ENCODE peak calls at places on chromosomes 3 and 15, in six cellular contexts. One of them, this sample, is unnamed.

GRCh38 chr3:127732303-127732702 is 59.6 kb downstream of the ABTB1 start:
- DNase-seq in K562: no peak
- DNase-seq in heart right ventricle: no peak
- DNase-seq in neural progenitor cell: peak
- DNase-seq in OCI-LY7: no peak
- DNase-seq in foreskin fibroblast: no peak
- DNase-seq in this sample: no peak

GRCh38 chr3:160564205-160564922 is 1.0 kb downstream of the KPNA4 start:
- DNase-seq in OCI-LY7: peak
- DNase-seq in heart right ventricle: peak
- DNase-seq in foreskin fibroblast: no peak
- DNase-seq in K562: peak
- DNase-seq in neural progenitor cell: peak
- DNase-seq in this sample: no peak

GRCh38 chr15:93955197-93955596 is 276.2 kb upstream of the MCTP2 start:
- DNase-seq in K562: no peak
- DNase-seq in OCI-LY7: no peak
- DNase-seq in foreskin fibroblast: no peak
- DNase-seq in heart right ventricle: no peak
- DNase-seq in neural progenitor cell: no peak
- DNase-seq in this sample: no peak

GRCh38 chr15:76381366-76381765 is 44.8 kb downstream of the ISL2 start:
- DNase-seq in OCI-LY7: no peak
- DNase-seq in foreskin fibroblast: no peak
- DNase-seq in K562: no peak
- DNase-seq in heart right ventricle: no peak
- DNase-seq in neural progenitor cell: no peak
- DNase-seq in this sample: no peak

GRCh38 chr3:120098710-120099109 is 4.5 kb upstream of the GSK3B start:
- DNase-seq in foreskin fibroblast: no peak
- DNase-seq in neural progenitor cell: no peak
- DNase-seq in K562: no peak
- DNase-seq in OCI-LY7: no peak
- DNase-seq in heart right ventricle: no peak
- DNase-seq in this sample: no peak

GRCh38 chr3:120875989-120876388 is 32.0 kb upstream of the STXBP5L start:
- DNase-seq in heart right ventricle: no peak
- DNase-seq in OCI-LY7: no peak
- DNase-seq in foreskin fibroblast: no peak
- DNase-seq in neural progenitor cell: no peak
- DNase-seq in K562: no peak
- DNase-seq in this sample: no peak

GRCh38 chr15:31392761-31393401 is 66.2 kb downstream of the KLF13 start:
- DNase-seq in K562: peak
- DNase-seq in neural progenitor cell: peak
- DNase-seq in foreskin fibroblast: no peak
- DNase-seq in heart right ventricle: no peak
- DNase-seq in OCI-LY7: peak
- DNase-seq in this sample: no peak

GRCh38 chr3:53195602-53196574 is 34.9 kb downstream of the PRKCD start:
- DNase-seq in neural progenitor cell: peak
- DNase-seq in heart right ventricle: no peak
- DNase-seq in OCI-LY7: peak
- DNase-seq in K562: peak
- DNase-seq in foreskin fibroblast: no peak
- DNase-seq in this sample: no peak

GRCh38 chr3:59001675-59002074 is 48.1 kb downstream of the CFAP20DC start:
- DNase-seq in foreskin fibroblast: no peak
- DNase-seq in K562: peak
- DNase-seq in heart right ventricle: no peak
- DNase-seq in OCI-LY7: no peak
- DNase-seq in neural progenitor cell: no peak
- DNase-seq in this sample: no peak

GRCh38 chr3:312170-312569 is 115.6 kb downstream of the CHL1 start:
- DNase-seq in neural progenitor cell: no peak
- DNase-seq in foreskin fibroblast: no peak
- DNase-seq in K562: no peak
- DNase-seq in heart right ventricle: no peak
- DNase-seq in OCI-LY7: no peak
- DNase-seq in this sample: no peak

GRCh38 chr3:141051641-141052569 is 758 bp downstream of the SPSB4 start:
- DNase-seq in OCI-LY7: no peak
- DNase-seq in neural progenitor cell: peak
- DNase-seq in K562: no peak
- DNase-seq in heart right ventricle: no peak
- DNase-seq in foreskin fibroblast: peak
- DNase-seq in this sample: no peak

GRCh38 chr3:120198305-120198878 is 86.6 kb downstream of the GPR156 start:
- DNase-seq in neural progenitor cell: no peak
- DNase-seq in OCI-LY7: peak
- DNase-seq in foreskin fibroblast: no peak
- DNase-seq in heart right ventricle: no peak
- DNase-seq in K562: no peak
- DNase-seq in this sample: peak

GRCh38 chr3:194979173-194979572 is 291.8 kb downstream of the XXYLT1 start:
- DNase-seq in heart right ventricle: no peak
- DNase-seq in K562: no peak
- DNase-seq in OCI-LY7: no peak
- DNase-seq in neural progenitor cell: no peak
- DNase-seq in foreskin fibroblast: no peak
- DNase-seq in this sample: no peak

GRCh38 chr15:71781965-71782265 is 28.4 kb upstream of the NR2E3 start:
- DNase-seq in neural progenitor cell: no peak
- DNase-seq in foreskin fibroblast: no peak
- DNase-seq in K562: no peak
- DNase-seq in OCI-LY7: no peak
- DNase-seq in heart right ventricle: no peak
- DNase-seq in this sample: no peak

GRCh38 chr15:71782447-71783165 is 27.7 kb upstream of the NR2E3 start:
- DNase-seq in OCI-LY7: no peak
- DNase-seq in heart right ventricle: no peak
- DNase-seq in foreskin fibroblast: no peak
- DNase-seq in K562: no peak
- DNase-seq in neural progenitor cell: no peak
- DNase-seq in this sample: no peak

GRCh38 chr15:71781179-71781964 is 29.0 kb upstream of the NR2E3 start:
- DNase-seq in neural progenitor cell: no peak
- DNase-seq in foreskin fibroblast: peak
- DNase-seq in heart right ventricle: no peak
- DNase-seq in K562: no peak
- DNase-seq in OCI-LY7: no peak
- DNase-seq in this sample: no peak

GRCh38 chr15:71779073-71779797 is 31.1 kb upstream of the NR2E3 start:
- DNase-seq in neural progenitor cell: no peak
- DNase-seq in OCI-LY7: no peak
- DNase-seq in heart right ventricle: no peak
- DNase-seq in K562: no peak
- DNase-seq in foreskin fibroblast: no peak
- DNase-seq in this sample: no peak

GRCh38 chr15:71780349-71780976 is 29.9 kb upstream of the NR2E3 start:
- DNase-seq in heart right ventricle: no peak
- DNase-seq in K562: peak
- DNase-seq in foreskin fibroblast: peak
- DNase-seq in OCI-LY7: peak
- DNase-seq in neural progenitor cell: peak
- DNase-seq in this sample: no peak
- H3K4me3 ChIP-seq in heart right ventricle: no peak
- H3K4me3 ChIP-seq in K562: no peak
- H3K4me3 ChIP-seq in foreskin fibroblast: peak
- H3K4me3 ChIP-seq in OCI-LY7: no peak
- H3K4me3 ChIP-seq in neural progenitor cell: no peak
- H3K4me3 ChIP-seq in this sample: no peak

GRCh38 chr3:11029948-11030347 is 37.4 kb downstream of the SLC6A1 start:
- DNase-seq in neural progenitor cell: no peak
- DNase-seq in OCI-LY7: no peak
- DNase-seq in foreskin fibroblast: no peak
- DNase-seq in heart right ventricle: no peak
- DNase-seq in K562: no peak
- DNase-seq in this sample: no peak
- TF ChIP-seq CTCF in neural progenitor cell: no peak
- TF ChIP-seq CTCF in OCI-LY7: no peak
- TF ChIP-seq CTCF in foreskin fibroblast: no peak
- TF ChIP-seq CTCF in heart right ventricle: no peak
- TF ChIP-seq CTCF in K562: no peak
- TF ChIP-seq CTCF in this sample: no peak

DNA sequence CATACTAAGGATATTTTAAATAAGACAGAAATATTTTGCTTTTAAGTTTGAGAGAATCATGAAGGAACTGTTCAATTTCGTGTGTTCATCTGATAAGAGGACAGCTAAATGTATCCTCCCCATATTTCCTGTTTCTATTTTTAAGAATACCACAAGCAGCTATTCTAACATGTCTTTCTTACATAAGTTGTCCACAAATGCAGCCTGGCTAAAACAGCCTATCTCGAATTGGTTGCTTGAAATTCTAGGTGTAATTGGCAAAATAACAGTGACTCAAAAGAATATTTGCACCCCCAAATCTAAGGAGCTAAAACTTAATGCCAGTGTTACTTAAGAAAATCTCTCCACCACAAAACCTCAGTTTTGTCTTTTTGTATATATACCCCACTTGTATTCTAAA is 35.0 kb downstream of the BTLA start:
- DNase-seq in foreskin fibroblast: no peak
- DNase-seq in heart right ventricle: no peak
- DNase-seq in neural progenitor cell: no peak
- DNase-seq in OCI-LY7: peak
- DNase-seq in K562: no peak
- DNase-seq in this sample: no peak
- H3K4me3 ChIP-seq in foreskin fibroblast: no peak
- H3K4me3 ChIP-seq in heart right ventricle: no peak
- H3K4me3 ChIP-seq in neural progenitor cell: no peak
- H3K4me3 ChIP-seq in OCI-LY7: peak
- H3K4me3 ChIP-seq in K562: no peak
- H3K4me3 ChIP-seq in this sample: no peak

DNA sequence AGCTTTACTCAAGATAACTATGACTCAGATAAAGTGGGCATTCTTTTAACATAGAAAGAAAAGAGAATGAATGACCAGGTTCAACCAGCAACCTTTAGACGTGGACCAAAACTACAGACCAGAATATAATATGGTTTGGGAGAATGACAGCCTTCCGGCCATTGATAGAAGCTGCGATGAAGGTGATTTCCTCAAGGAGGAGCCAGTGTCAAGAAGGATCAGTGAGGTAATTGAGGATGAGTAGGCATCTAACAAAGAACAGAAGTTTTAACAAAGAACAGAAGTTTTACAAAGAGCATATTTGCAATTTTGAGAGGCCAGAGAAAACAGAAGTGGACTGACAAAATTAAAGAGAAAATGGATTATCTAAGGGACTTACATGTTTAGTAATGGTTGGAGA is 289.0 kb upstream of the AGTR1 start:
- DNase-seq in foreskin fibroblast: no peak
- DNase-seq in OCI-LY7: no peak
- DNase-seq in neural progenitor cell: no peak
- DNase-seq in K562: no peak
- DNase-seq in heart right ventricle: no peak
- DNase-seq in this sample: no peak
- TF ChIP-seq CTCF in foreskin fibroblast: no peak
- TF ChIP-seq CTCF in OCI-LY7: no peak
- TF ChIP-seq CTCF in neural progenitor cell: no peak
- TF ChIP-seq CTCF in K562: no peak
- TF ChIP-seq CTCF in heart right ventricle: no peak
- TF ChIP-seq CTCF in this sample: no peak

DNA sequence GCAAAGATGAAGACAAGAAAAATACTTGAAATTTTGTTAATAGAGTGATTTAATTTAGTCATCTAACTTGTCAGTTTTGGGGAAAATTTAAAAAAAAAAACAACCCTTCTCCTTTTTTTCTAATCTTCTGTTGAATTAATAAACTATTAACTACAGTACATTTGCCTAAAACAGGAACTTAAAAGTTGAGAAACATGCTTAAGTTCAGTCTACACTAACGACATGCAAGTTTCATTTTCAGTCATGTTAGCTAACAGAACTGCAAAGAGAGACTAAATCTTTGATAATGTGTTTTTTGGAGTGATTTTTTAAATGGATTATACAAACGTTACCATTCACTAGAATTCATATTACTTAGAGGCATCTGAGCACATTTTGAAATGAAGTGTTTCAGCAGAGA is 71.9 kb upstream of the MBNL1 start:
- DNase-seq in heart right ventricle: no peak
- DNase-seq in foreskin fibroblast: no peak
- DNase-seq in neural progenitor cell: no peak
- DNase-seq in OCI-LY7: peak
- DNase-seq in K562: no peak
- DNase-seq in this sample: no peak
- H3K4me3 ChIP-seq in heart right ventricle: no peak
- H3K4me3 ChIP-seq in foreskin fibroblast: no peak
- H3K4me3 ChIP-seq in neural progenitor cell: no peak
- H3K4me3 ChIP-seq in OCI-LY7: peak
- H3K4me3 ChIP-seq in K562: no peak
- H3K4me3 ChIP-seq in this sample: no peak

DNA sequence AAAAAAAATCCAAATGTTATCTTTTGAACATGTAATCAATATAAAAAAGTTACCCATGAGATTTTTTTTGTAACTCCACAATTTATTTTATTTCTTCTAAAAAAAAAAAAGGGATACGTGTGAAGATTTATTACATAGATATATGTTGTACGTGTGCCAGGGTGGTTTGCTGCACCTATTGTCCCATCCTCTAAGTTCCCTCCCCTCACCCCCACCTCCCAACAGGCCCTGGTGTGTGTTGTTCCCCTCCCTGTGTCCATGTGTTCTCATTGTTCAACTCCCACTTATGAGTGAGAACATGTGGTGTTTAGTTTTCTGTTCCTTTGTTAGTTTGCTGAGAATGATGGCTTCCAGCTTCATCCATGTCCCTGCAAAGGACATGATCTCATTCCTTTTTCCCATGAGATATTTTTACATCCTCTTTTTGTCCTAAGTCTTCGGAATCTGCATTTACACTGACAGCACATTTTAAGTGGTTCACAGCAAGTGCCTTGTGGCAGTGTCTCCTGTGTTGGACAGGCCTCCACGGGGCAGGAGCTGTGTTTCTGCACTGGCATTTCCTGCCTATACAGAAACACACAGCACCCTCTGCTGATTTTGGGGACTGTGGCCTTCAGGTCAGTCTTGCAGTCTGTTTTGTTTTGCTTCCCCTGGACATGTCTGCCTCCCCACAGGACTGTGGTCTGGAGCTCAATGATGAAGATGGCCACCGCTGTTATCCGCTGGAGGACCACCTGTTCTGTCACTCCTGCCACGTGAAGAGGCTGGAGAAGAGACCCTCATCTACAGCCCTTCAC is 12.8 kb upstream of the SACM1L start:
- DNase-seq in K562: no peak
- DNase-seq in OCI-LY7: no peak
- DNase-seq in foreskin fibroblast: no peak
- DNase-seq in neural progenitor cell: no peak
- DNase-seq in heart right ventricle: no peak
- DNase-seq in this sample: no peak
- TF ChIP-seq CTCF in K562: no peak
- TF ChIP-seq CTCF in OCI-LY7: no peak
- TF ChIP-seq CTCF in foreskin fibroblast: no peak
- TF ChIP-seq CTCF in neural progenitor cell: no peak
- TF ChIP-seq CTCF in heart right ventricle: no peak
- TF ChIP-seq CTCF in this sample: no peak

DNA sequence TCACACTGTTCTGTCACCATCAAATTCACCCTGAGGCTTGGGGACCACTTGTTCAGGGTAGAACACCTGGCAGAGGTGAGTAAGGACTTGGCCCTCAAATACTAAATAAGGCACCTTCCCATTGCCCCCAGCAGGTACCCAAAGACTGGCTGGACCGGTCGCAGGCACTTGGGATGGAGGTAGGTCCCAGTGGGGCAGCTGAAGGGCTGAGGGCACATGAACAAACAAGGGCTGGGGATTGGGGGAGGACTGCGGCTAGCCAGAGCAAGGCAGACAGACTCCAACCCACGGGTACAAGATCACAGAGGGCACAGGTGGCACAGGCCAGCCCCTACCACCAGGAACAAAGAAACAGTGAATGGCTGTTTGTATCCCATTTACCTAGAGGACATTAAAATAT is 1.9 kb downstream of the MRPS25 start:
- DNase-seq in K562: no peak
- DNase-seq in OCI-LY7: no peak
- DNase-seq in neural progenitor cell: no peak
- DNase-seq in foreskin fibroblast: no peak
- DNase-seq in heart right ventricle: no peak
- DNase-seq in this sample: no peak
- H3K4me3 ChIP-seq in K562: peak
- H3K4me3 ChIP-seq in OCI-LY7: peak
- H3K4me3 ChIP-seq in neural progenitor cell: no peak
- H3K4me3 ChIP-seq in foreskin fibroblast: no peak
- H3K4me3 ChIP-seq in heart right ventricle: peak
- H3K4me3 ChIP-seq in this sample: no peak

This sample was measured in astrocyte of the cerebellum.